ENCODE peak calls at places on chromosome 6, in five cellular contexts. M is Peyer's patch, O is heart right ventricle, T is fibroblast of the aortic adventitia, E is AG04449. J is an unnamed sample.

GRCh38 chr6:53119772-53120409 is 28.8 kb downstream of the GCM1 start:
- DNase-seq in M (no peak), O (no peak), T (no peak), E (no peak), J (no peak)

GRCh38 chr6:119055069-119055468 is 23.4 kb downstream of the FAM184A start:
- DNase-seq in M (no peak), O (no peak), T (no peak), E (no peak), J (no peak)

GRCh38 chr6:45026003-45026516 is 302.1 kb upstream of the RUNX2 start:
- DNase-seq in M (no peak), O (no peak), T (peak; percentile 43), E (no peak), J (no peak)

GRCh38 chr6:116924245-116924644 is 47.2 kb downstream of the RFX6 start:
- DNase-seq in M (no peak), O (no peak), T (no peak), E (no peak), J (no peak)

GRCh38 chr6:3773696-3774298 is 22.3 kb upstream of the PXDC1 start:
- DNase-seq in M (no peak), O (no peak), T (peak; percentile 80), E (no peak), J (no peak)

GRCh38 chr6:44207966-44208365 is 8.8 kb upstream of the MYMX start:
- DNase-seq in M (no peak), O (no peak), T (no peak), E (no peak), J (no peak)

GRCh38 chr6:25035451-25036435 is 100.0 kb upstream of the RIPOR2 start:
- DNase-seq in M (peak; percentile 61), O (no peak), T (no peak), E (no peak), J (no peak)

GRCh38 chr6:35177586-35177985 is 36.2 kb upstream of the SCUBE3 start:
- DNase-seq in M (no peak), O (no peak), T (no peak), E (no peak), J (no peak)

GRCh38 chr6:100472674-100473073 is 8.0 kb upstream of the SIM1 start:
- DNase-seq in M (no peak), O (no peak), T (no peak), E (no peak), J (no peak)

GRCh38 chr6:2108700-2109306 is 136.6 kb downstream of the GMDS start:
- DNase-seq in M (no peak), O (no peak), T (no peak), E (no peak), J (no peak)

GRCh38 chr6:135221505-135221904 is 40.4 kb downstream of the MYB start:
- DNase-seq in M (no peak), O (no peak), T (no peak), E (no peak), J (no peak)

GRCh38 chr6:7311171-7311570 is 1.8 kb downstream of the SSR1 start:
- DNase-seq in M (no peak), O (no peak), T (peak; percentile 32), E (no peak), J (no peak)

GRCh38 chr6:7311920-7312615 is 931 bp downstream of the SSR1 start:
- DNase-seq in M (no peak), O (no peak), T (peak; percentile 5), E (no peak), J (no peak)

GRCh38 chr6:7313505-7314165 is 636 bp upstream of the SSR1 start:
- DNase-seq in M (no peak), O (no peak), T (no peak), E (no peak), J (no peak)

GRCh38 chr6:7314414-7314813 is 1.4 kb upstream of the SSR1 start:
- DNase-seq in M (no peak), O (no peak), T (no peak), E (no peak), J (no peak)

DNA sequence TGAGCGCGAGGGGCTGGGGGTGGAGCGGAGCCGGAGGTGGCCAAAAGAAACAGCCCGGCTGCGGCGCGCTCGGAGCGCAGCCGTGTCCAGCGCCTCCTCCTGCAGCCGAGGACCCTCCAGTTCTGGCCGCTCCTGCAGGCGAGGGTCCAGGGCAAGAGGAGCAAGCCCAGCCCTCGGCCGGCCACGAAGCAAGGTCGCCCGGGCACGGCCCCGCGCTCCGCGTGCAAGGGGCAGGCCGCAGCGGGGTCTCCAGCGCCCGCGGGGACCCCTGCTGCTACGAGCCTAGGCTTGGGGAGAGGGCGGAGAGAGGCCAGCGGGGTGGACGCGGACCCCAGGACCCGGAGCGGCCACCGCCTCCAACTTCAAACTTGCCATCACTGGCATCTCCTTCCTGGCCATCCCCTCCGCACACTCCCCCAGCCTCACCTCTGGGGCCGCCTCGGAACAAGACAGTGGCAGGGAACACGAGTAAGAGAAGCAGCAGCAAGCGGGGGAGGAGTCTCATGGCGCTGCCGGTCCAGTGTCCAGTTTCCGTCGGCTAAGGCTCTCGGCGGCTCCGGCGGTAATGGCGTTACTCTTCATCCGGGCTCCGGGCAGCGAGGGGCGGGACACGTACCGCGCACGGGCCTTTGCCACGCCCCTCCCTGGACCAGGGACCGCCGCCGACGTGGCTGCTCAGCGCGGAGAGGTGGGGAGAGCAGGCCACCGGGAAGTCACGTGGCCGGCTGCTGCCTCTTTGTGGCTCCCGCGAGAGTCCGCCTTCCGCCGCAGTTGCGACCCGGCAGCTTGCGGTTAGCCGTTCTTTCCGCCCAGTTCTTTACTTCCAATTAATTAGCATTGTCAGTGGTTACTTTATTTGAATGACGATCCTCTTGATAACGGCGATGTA is at the start of gene SSR1:
- DNase-seq in M (peak; percentile 97), O (peak; percentile 98), T (peak; percentile 93), E (peak; percentile 63), J (peak; percentile 97)
- TF ChIP-seq CTCF in M (no peak), O (no peak), T (no peak), E (no peak), J (no peak)

DNA sequence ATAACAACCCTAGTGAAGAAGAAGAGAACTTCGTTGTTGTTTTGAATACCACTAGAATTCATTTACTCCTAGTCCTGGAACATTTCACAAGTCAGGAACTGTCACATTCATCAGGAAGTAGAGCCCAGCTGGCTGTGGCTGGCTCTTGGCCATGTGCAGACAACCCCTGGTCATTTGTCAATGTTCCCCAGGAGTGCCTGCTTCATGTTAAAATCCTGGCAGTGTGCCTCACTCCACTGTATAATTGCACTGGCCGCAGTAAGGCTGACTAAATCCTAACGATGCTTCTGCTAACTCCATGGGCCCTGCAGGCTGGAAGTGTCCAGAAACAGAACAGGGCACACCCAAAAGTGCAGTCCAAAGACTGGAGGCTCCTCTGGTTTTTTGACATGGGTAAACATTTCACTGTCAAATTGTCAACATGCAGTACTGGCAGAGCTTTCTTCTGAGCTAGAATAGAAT is 41.5 kb upstream of the ADGRF1 start:
- DNase-seq in M (peak; percentile 18), O (peak; percentile 90), T (peak; percentile 99), E (no peak), J (no peak)
- H3K4me3 ChIP-seq in M (no peak overlapping the region), O (no peak overlapping the region), T (no peak overlapping the region), E (no peak overlapping the region), J (no peak overlapping the region)

GRCh38 chr6:51542466-51542865 is 544.9 kb downstream of the PKHD1 start:
- DNase-seq in M (no peak), O (no peak), T (no peak), E (no peak), J (no peak)

GRCh38 chr6:51536728-51537127 is 550.7 kb downstream of the PKHD1 start:
- DNase-seq in M (no peak), O (no peak), T (no peak), E (no peak), J (no peak)

GRCh38 chr6:51541847-51542246 is 545.6 kb downstream of the PKHD1 start:
- DNase-seq in M (no peak), O (no peak), T (no peak), E (no peak), J (no peak)
- TF ChIP-seq CTCF in M (no peak), O (no peak), T (no peak), E (no peak), J (peak; percentile 16)

GRCh38 chr6:33578164-33578563 is 1.9 kb downstream of the BAK1 start:
- DNase-seq in M (no peak), O (no peak), T (no peak), E (no peak), J (no peak)
- H3K4me3 ChIP-seq in M (peak overlapping the region; percentile 90), O (peak overlapping the region; percentile 58), T (peak overlapping the region; percentile 85), E (peak overlapping the region; percentile 84), J (peak overlapping the region; percentile 98)

GRCh38 chr6:109446541-109446940 is 6.0 kb downstream of the SMPD2 start:
- DNase-seq in M (no peak), O (no peak), T (no peak), E (no peak), J (no peak)

GRCh38 chr6:109447087-109447486 is 6.6 kb downstream of the SMPD2 start:
- DNase-seq in M (no peak), O (no peak), T (no peak), E (no peak), J (no peak)

GRCh38 chr6:109443425-109443950 is 3.0 kb downstream of the SMPD2 start:
- DNase-seq in M (no peak), O (no peak), T (no peak), E (no peak), J (no peak)

GRCh38 chr6:109446072-109446471 is 5.5 kb downstream of the SMPD2 start:
- DNase-seq in M (no peak), O (no peak), T (no peak), E (no peak), J (no peak)

DNA sequence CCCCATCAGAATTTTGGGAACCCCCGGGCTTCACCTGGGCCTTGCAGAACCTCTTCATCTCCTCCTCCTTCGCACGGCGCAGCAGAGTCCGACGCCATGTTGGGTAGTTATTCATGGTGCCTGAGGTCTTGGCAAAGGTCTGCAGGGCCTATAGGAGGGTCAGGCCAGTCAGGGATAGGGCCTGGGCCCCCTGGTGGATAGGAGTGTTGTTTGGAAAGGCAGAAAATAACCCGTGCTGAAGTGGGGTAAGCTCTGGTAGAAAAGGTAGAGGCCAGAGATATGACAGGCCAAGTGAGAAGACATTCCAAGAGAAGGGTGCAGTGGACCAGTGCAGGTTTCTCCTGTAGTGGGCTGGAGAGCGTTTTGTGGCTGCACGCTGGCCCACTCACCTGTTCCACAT is 4.9 kb downstream of the SMPD2 start:
- DNase-seq in M (no peak), O (no peak), T (no peak), E (no peak), J (no peak)
- TF ChIP-seq CTCF in M (no peak), O (no peak), T (no peak), E (no peak), J (no peak)

GRCh38 chr6:168219167-168219566 is 100.4 kb downstream of the DACT2 start:
- DNase-seq in M (no peak), O (peak; percentile 39), T (peak; percentile 94), E (peak; percentile 50), J (no peak)
- H3K4me3 ChIP-seq in M (no peak overlapping the region), O (no peak overlapping the region), T (no peak overlapping the region), E (no peak overlapping the region), J (no peak overlapping the region)

GRCh38 chr6:57195457-57195856 is 23.3 kb downstream of the BAG2 start:
- DNase-seq in M (no peak), O (no peak), T (peak; percentile 70), E (no peak), J (no peak)

GRCh38 chr6:57193177-57193576 is 21.1 kb downstream of the BAG2 start:
- DNase-seq in M (no peak), O (no peak), T (peak; percentile 70), E (no peak), J (no peak)

DNA sequence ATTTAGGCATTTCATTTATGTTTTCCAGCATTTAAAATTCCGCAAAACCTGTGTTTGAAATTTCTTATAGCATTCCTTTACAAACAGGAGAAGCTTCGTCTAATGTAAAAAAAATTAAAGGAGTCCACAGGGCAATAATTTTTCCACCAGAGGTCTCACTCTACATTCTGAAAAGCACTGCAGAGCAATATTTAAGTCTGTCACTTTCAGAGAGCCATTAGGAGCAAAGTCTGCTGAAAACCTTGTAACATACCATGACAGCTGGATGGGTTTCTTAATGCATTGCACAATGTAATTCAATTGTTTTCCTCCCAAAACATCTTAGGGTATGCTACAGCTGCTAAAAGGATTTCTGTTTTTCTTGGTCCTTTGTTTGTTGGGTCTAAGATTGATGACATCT is 18.0 kb downstream of the BAG2 start:
- DNase-seq in M (no peak), O (no peak), T (peak; percentile 75), E (no peak), J (no peak)
- TF ChIP-seq CTCF in M (peak; percentile 18), O (peak; percentile 29), T (peak; percentile 59), E (no peak), J (no peak)